ENCODE peak calls at places on chromosomes 2 and 18, in four cellular contexts. N is HepG2, V is K562, K is A549. Q is an unnamed sample.

GRCh38 chr2:240455719-240456606 is 20.5 kb downstream of the GPC1 start:
- DNase-seq in K (no peak), V (no peak), N (no peak), Q (no peak)

GRCh38 chr2:122031544-122032263 is 276.3 kb downstream of the TSN start:
- DNase-seq in N (no peak), K (no peak), V (no peak), Q (peak; percentile 1)

GRCh38 chr2:182375862-182376261 is 51.0 kb downstream of the PDE1A start:
- DNase-seq in V (no peak), N (no peak), K (no peak), Q (no peak)

GRCh38 chr18:26460449-26461091 is 87.8 kb downstream of the KCTD1 start:
- DNase-seq in N (no peak), V (no peak), K (no peak), Q (peak; percentile 89)

GRCh38 chr18:57649536-57650495 is 28.2 kb upstream of the NARS1 start:
- DNase-seq in N (no peak), V (no peak), K (peak; percentile 40), Q (peak; percentile 49)

GRCh38 chr18:59021500-59021899 is 118.2 kb upstream of the SEC11C start:
- DNase-seq in K (no peak), V (no peak), N (no peak), Q (no peak)

GRCh38 chr2:56741601-56742102 is 557.9 kb downstream of the CCDC85A start:
- DNase-seq in V (no peak), K (peak; percentile 84), N (peak; percentile 18), Q (no peak)

GRCh38 chr2:71800106-71800809 is 346.9 kb downstream of the DYSF start:
- DNase-seq in K (no peak), N (no peak), V (no peak), Q (no peak)

GRCh38 chr2:230824406-230824978 is 40.2 kb upstream of the ITM2C start:
- DNase-seq in K (peak; percentile 46), N (peak; percentile 87), V (peak; percentile 81), Q (peak; percentile 45)

GRCh38 chr2:202022755-202023154 is 10.9 kb upstream of the FZD7 start:
- DNase-seq in N (no peak), V (no peak), K (no peak), Q (no peak)

GRCh38 chr2:196274387-196274809 is 103.0 kb upstream of the STK17B start:
- DNase-seq in K (no peak), N (no peak), V (no peak), Q (no peak)

GRCh38 chr2:145753966-145754365 is 1234.0 kb upstream of the ZEB2 start:
- DNase-seq in K (no peak), N (peak; percentile 78), V (peak; percentile 57), Q (no peak)

GRCh38 chr2:75512455-75513212 is 48.1 kb downstream of the EVA1A start:
- DNase-seq in N (no peak), K (no peak), V (no peak), Q (no peak)

GRCh38 chr2:197145471-197146056 is 165.0 kb downstream of the ANKRD44 start:
- DNase-seq in K (no peak), N (no peak), V (no peak), Q (peak; percentile 89)

GRCh38 chr2:218831378-218831990 is at the start of gene PRKAG3:
- DNase-seq in K (no peak), V (no peak), N (no peak), Q (no peak)

GRCh38 chr2:61753512-61753911 is 100.3 kb downstream of the FAM161A start:
- DNase-seq in K (no peak), N (no peak), V (no peak), Q (no peak)

GRCh38 chr18:45085916-45086624 is 405.4 kb downstream of the SETBP1 start:
- DNase-seq in N (no peak), K (no peak), V (no peak), Q (no peak)

GRCh38 chr2:37892436-37893114 is 32.5 kb upstream of the RMDN2 start:
- DNase-seq in K (no peak), N (no peak), V (no peak), Q (peak; percentile 69)

GRCh38 chr2:196324212-196324611 is 152.8 kb upstream of the STK17B start:
- DNase-seq in N (no peak), V (peak; percentile 9), K (no peak), Q (no peak)

GRCh38 chr2:119678021-119678656 is 862 bp upstream of the TMEM177 start:
- DNase-seq in K (no peak), N (peak; percentile 70), V (no peak), Q (no peak)

GRCh38 chr2:209817818-209818420 is 46.3 kb downstream of the UNC80 start:
- DNase-seq in K (no peak), V (no peak), N (no peak), Q (no peak)

GRCh38 chr2:230900336-230900995 is 24.6 kb downstream of the GPR55 start:
- DNase-seq in V (no peak), K (no peak), N (no peak), Q (no peak)

GRCh38 chr2:225600444-225600843 is 200.9 kb downstream of the NYAP2 start:
- DNase-seq in V (no peak), K (no peak), N (no peak), Q (no peak)

GRCh38 chr2:71785550-71785951 is 332.2 kb downstream of the DYSF start:
- DNase-seq in V (no peak), K (no peak), N (no peak), Q (no peak)

GRCh38 chr2:20674974-20675679 is 8.2 kb downstream of the GDF7 start:
- DNase-seq in N (peak; percentile 44), K (no peak), V (peak; percentile 34), Q (no peak)

GRCh38 chr2:174312581-174313234 is 22.0 kb upstream of the SP9 start:
- DNase-seq in K (no peak), V (no peak), N (no peak), Q (no peak)

GRCh38 chr2:145404690-145405089 is 884.8 kb upstream of the ZEB2 start:
- DNase-seq in N (no peak), V (no peak), K (no peak), Q (no peak)

GRCh38 chr2:71503827-71504226 is 50.5 kb downstream of the DYSF start:
- DNase-seq in K (no peak), V (no peak), N (no peak), Q (no peak)

DNA sequence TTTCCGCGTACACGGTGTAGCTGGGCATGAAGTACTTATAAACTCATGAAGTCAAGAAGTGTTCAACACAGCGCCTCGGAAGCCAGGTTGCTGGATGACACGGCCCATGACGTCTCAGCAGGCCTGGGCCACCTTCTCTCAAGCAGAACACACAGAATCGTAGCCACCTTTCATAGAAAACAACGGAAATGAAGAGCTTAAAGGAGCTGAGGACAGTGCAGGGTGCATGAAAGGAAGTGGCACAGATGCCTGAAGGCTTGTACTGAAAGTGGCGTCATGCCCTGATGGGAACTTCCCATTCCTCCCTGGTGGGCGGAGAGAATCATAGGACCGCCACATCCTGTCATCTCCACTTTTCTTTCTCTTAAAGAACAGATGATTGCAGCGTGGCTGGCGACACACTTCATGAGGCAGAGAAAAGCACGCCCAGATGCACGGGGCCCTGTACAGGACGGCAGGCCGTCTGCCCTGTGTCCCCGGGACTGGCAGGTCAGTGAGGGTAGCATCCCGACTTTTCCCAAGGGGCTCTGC is 31.1 kb downstream of the HDAC4 start:
- DNase-seq in N (no peak), V (no peak), K (no peak), Q (peak; percentile 83)
- TF ChIP-seq POLR2AphosphoS2 in N (no peak), V (no peak), K (no peak), Q (no peak)

GRCh38 chr18:55243852-55244251 is 284.6 kb upstream of the CCDC68 start:
- DNase-seq in K (no peak), V (no peak), N (no peak), Q (no peak)
- TF ChIP-seq POLR2AphosphoS2 in K (no peak), V (no peak), N (no peak), Q (no peak)

DNA sequence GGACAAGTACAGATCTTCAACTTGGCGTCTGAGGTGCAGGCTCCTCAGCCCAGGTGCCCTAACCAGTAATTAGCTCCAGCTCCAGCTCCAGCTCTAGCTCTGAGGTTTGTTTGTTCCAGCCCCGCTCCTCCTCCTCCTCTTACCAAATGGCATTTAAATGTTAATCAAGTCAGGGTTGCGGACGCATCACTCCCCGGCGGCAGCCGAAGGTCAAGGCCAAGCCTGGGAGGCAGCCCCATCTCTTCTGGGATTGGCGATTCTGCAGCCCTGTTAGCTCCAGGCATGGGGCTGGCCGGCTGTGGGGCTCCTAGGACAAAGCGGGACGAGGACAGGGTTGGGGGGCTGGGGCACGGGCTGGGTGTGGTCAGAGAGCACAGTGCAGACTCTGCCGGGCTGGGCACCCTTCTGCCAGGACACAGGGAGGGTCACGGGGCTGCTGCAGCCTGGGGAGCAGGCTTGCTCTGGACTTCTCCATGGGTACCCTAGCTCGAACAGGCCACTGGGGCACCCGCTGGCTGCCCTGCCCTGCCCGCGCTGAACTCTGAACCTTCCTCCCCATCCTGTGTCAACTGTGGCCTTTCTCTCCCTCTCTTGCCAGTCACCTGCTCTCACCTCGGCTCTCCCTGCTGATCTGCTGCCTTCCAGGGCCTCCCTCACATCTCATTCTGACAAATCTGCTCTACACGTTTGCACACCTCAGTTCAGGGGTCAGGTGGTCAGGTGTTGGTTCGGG is 203.3 kb downstream of the CELF4 start:
- DNase-seq in K (no peak), V (no peak), N (peak; percentile 13), Q (no peak)
- TF ChIP-seq POLR2AphosphoS2 in K (no peak), V (no peak), N (no peak), Q (no peak)

GRCh38 chr2:63862802-63863201 is 21.1 kb downstream of the UGP2 start:
- DNase-seq in V (no peak), N (peak; percentile 67), K (no peak), Q (no peak)

GRCh38 chr2:63863707-63864106 is 22.0 kb downstream of the UGP2 start:
- DNase-seq in V (no peak), K (no peak), N (no peak), Q (no peak)

GRCh38 chr2:63865159-63865799 is 23.6 kb downstream of the UGP2 start:
- DNase-seq in V (no peak), N (peak; percentile 16), K (no peak), Q (no peak)

GRCh38 chr2:63858291-63858690 is 16.6 kb downstream of the UGP2 start:
- DNase-seq in V (no peak), N (no peak), K (no peak), Q (no peak)

DNA sequence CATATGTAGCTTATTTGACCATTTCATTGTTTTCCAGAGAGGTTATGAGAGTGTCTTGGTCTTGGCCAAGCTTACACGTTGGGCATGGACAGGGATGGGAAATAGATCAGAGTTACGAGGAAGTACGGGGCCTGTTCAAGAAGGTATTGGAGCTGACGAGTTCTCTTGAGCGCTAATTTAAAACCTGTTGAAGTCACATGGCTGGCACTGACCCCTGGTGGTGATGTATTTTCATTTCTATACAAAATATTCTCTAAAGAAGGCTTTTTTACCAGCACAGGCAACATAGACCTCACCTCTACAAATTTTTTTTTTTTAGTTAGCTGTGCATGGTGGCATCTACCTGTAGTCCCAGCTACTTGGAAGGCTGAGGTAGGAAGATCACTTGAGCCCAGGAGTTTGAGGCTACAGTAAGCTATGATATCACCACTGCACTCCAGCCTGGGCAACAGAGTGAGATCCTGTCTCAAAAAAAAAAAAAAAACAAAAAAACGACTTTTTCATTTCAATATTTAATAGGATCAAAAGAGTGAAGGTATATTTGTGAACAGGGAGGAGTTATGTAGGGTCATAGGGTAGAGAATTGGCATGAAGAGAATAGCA is 19.6 kb downstream of the UGP2 start:
- DNase-seq in K (peak; percentile 32), N (peak; percentile 54), V (peak; percentile 68), Q (no peak)
- TF ChIP-seq POLR2AphosphoS2 in K (no peak), N (no peak), V (no peak), Q (no peak)

Q was measured in GM12878.